ENCODE peak calls at places on chromosome 9, in nine cellular contexts. One of them, this sample, is unnamed.
A peak's percentile ranks its signal among the peaks of the same experiment; 100 is the strongest.

GRCh38 chr9:86774101-86774500 is 173.2 kb downstream of the GAS1 start:
- DNase-seq in astrocyte of the cerebellum: no peak
- DNase-seq in IMR-90: no peak
- DNase-seq in NCI-H2029: no peak
- DNase-seq in retina: no peak
- DNase-seq in esophagus squamous epithelium: no peak
- DNase-seq in activated naive CD4-positive, alpha-beta T cell: no peak
- DNase-seq in NCI-H146: no peak
- DNase-seq in uterus: no peak
- DNase-seq in this sample: no peak

GRCh38 chr9:128106940-128107259 is 20.6 kb downstream of the PTGES2 start:
- DNase-seq in NCI-H2029: no peak
- DNase-seq in esophagus squamous epithelium: no peak
- DNase-seq in astrocyte of the cerebellum: no peak
- DNase-seq in uterus: no peak
- DNase-seq in retina: no peak
- DNase-seq in activated naive CD4-positive, alpha-beta T cell: no peak
- DNase-seq in NCI-H146: no peak
- DNase-seq in IMR-90: no peak
- DNase-seq in this sample: no peak

GRCh38 chr9:129964901-129965734 is 77.9 kb downstream of the FNBP1 start:
- DNase-seq in NCI-H146: no peak
- DNase-seq in uterus: peak; percentile 49
- DNase-seq in esophagus squamous epithelium: no peak
- DNase-seq in IMR-90: peak; percentile 93
- DNase-seq in astrocyte of the cerebellum: peak; percentile 64
- DNase-seq in NCI-H2029: no peak
- DNase-seq in activated naive CD4-positive, alpha-beta T cell: no peak
- DNase-seq in retina: no peak
- DNase-seq in this sample: no peak

GRCh38 chr9:20408513-20408912 is 213.8 kb downstream of the MLLT3 start:
- DNase-seq in activated naive CD4-positive, alpha-beta T cell: no peak
- DNase-seq in esophagus squamous epithelium: no peak
- DNase-seq in retina: peak; percentile 15
- DNase-seq in astrocyte of the cerebellum: no peak
- DNase-seq in NCI-H146: peak; percentile 45
- DNase-seq in NCI-H2029: no peak
- DNase-seq in IMR-90: no peak
- DNase-seq in uterus: no peak
- DNase-seq in this sample: no peak

GRCh38 chr9:85268024-85268610 is 473.6 kb downstream of the AGTPBP1 start:
- DNase-seq in uterus: no peak
- DNase-seq in astrocyte of the cerebellum: no peak
- DNase-seq in activated naive CD4-positive, alpha-beta T cell: no peak
- DNase-seq in NCI-H2029: no peak
- DNase-seq in esophagus squamous epithelium: no peak
- DNase-seq in IMR-90: no peak
- DNase-seq in NCI-H146: no peak
- DNase-seq in retina: no peak
- DNase-seq in this sample: no peak

GRCh38 chr9:19369107-19369506 is 10.9 kb downstream of the RPS6 start:
- DNase-seq in IMR-90: no peak
- DNase-seq in astrocyte of the cerebellum: no peak
- DNase-seq in NCI-H2029: no peak
- DNase-seq in retina: no peak
- DNase-seq in uterus: no peak
- DNase-seq in NCI-H146: no peak
- DNase-seq in activated naive CD4-positive, alpha-beta T cell: no peak
- DNase-seq in esophagus squamous epithelium: no peak
- DNase-seq in this sample: no peak

GRCh38 chr9:7901676-7902075 is 102.1 kb upstream of the DMAC1 start:
- DNase-seq in NCI-H2029: no peak
- DNase-seq in uterus: no peak
- DNase-seq in activated naive CD4-positive, alpha-beta T cell: no peak
- DNase-seq in esophagus squamous epithelium: no peak
- DNase-seq in retina: no peak
- DNase-seq in NCI-H146: no peak
- DNase-seq in astrocyte of the cerebellum: peak; percentile 85
- DNase-seq in IMR-90: no peak
- DNase-seq in this sample: no peak

GRCh38 chr9:117825609-117826347 is 121.6 kb downstream of the TLR4 start:
- DNase-seq in retina: no peak
- DNase-seq in activated naive CD4-positive, alpha-beta T cell: no peak
- DNase-seq in uterus: no peak
- DNase-seq in IMR-90: no peak
- DNase-seq in esophagus squamous epithelium: no peak
- DNase-seq in astrocyte of the cerebellum: no peak
- DNase-seq in NCI-H146: no peak
- DNase-seq in NCI-H2029: no peak
- DNase-seq in this sample: no peak

GRCh38 chr9:75891277-75892167 is 1.0 kb downstream of the PCSK5 start:
- DNase-seq in uterus: peak; percentile 47
- DNase-seq in IMR-90: peak; percentile 8
- DNase-seq in NCI-H2029: no peak
- DNase-seq in esophagus squamous epithelium: no peak
- DNase-seq in activated naive CD4-positive, alpha-beta T cell: no peak
- DNase-seq in astrocyte of the cerebellum: no peak
- DNase-seq in NCI-H146: peak; percentile 17
- DNase-seq in retina: no peak
- DNase-seq in this sample: no peak

GRCh38 chr9:116298249-116298648 is 144.7 kb downstream of the PAPPA start:
- DNase-seq in astrocyte of the cerebellum: no peak
- DNase-seq in IMR-90: no peak
- DNase-seq in activated naive CD4-positive, alpha-beta T cell: no peak
- DNase-seq in retina: no peak
- DNase-seq in NCI-H146: no peak
- DNase-seq in esophagus squamous epithelium: no peak
- DNase-seq in NCI-H2029: no peak
- DNase-seq in uterus: no peak
- DNase-seq in this sample: no peak

GRCh38 chr9:7973123-7973522 is 173.5 kb upstream of the DMAC1 start:
- DNase-seq in uterus: no peak
- DNase-seq in esophagus squamous epithelium: no peak
- DNase-seq in retina: no peak
- DNase-seq in NCI-H146: peak; percentile 66
- DNase-seq in IMR-90: no peak
- DNase-seq in NCI-H2029: no peak
- DNase-seq in activated naive CD4-positive, alpha-beta T cell: no peak
- DNase-seq in astrocyte of the cerebellum: no peak
- DNase-seq in this sample: no peak

GRCh38 chr9:72305102-72305546 is 59.9 kb downstream of the ZFAND5 start:
- DNase-seq in uterus: peak; percentile 64
- DNase-seq in NCI-H2029: no peak
- DNase-seq in activated naive CD4-positive, alpha-beta T cell: no peak
- DNase-seq in NCI-H146: no peak
- DNase-seq in retina: no peak
- DNase-seq in astrocyte of the cerebellum: no peak
- DNase-seq in IMR-90: peak; percentile 92
- DNase-seq in esophagus squamous epithelium: peak; percentile 24
- DNase-seq in this sample: no peak

GRCh38 chr9:69171049-69171448 is 3.0 kb upstream of the TJP2 start:
- DNase-seq in NCI-H2029: no peak
- DNase-seq in uterus: no peak
- DNase-seq in esophagus squamous epithelium: no peak
- DNase-seq in NCI-H146: no peak
- DNase-seq in retina: no peak
- DNase-seq in IMR-90: peak; percentile 86
- DNase-seq in astrocyte of the cerebellum: no peak
- DNase-seq in activated naive CD4-positive, alpha-beta T cell: no peak
- DNase-seq in this sample: no peak

GRCh38 chr9:109880276-109881169 is 100.5 kb downstream of the PALM2AKAP2 start:
- DNase-seq in astrocyte of the cerebellum: no peak
- DNase-seq in uterus: no peak
- DNase-seq in activated naive CD4-positive, alpha-beta T cell: no peak
- DNase-seq in retina: no peak
- DNase-seq in esophagus squamous epithelium: no peak
- DNase-seq in NCI-H146: peak; percentile 0
- DNase-seq in IMR-90: peak; percentile 41
- DNase-seq in NCI-H2029: no peak
- DNase-seq in this sample: no peak

GRCh38 chr9:130235558-130236435 is 29.8 kb upstream of the HMCN2 start:
- DNase-seq in astrocyte of the cerebellum: no peak
- DNase-seq in esophagus squamous epithelium: no peak
- DNase-seq in NCI-H2029: peak; percentile 42
- DNase-seq in IMR-90: peak; percentile 50
- DNase-seq in retina: peak; percentile 93
- DNase-seq in activated naive CD4-positive, alpha-beta T cell: peak; percentile 40
- DNase-seq in NCI-H146: peak; percentile 21
- DNase-seq in uterus: peak; percentile 74
- DNase-seq in this sample: no peak

GRCh38 chr9:2857564-2858198 is 13.8 kb upstream of the PUM3 start:
- DNase-seq in uterus: peak; percentile 55
- DNase-seq in esophagus squamous epithelium: peak; percentile 1
- DNase-seq in NCI-H2029: peak; percentile 1
- DNase-seq in IMR-90: peak; percentile 66
- DNase-seq in retina: peak; percentile 78
- DNase-seq in activated naive CD4-positive, alpha-beta T cell: peak; percentile 15
- DNase-seq in astrocyte of the cerebellum: peak; percentile 64
- DNase-seq in NCI-H146: peak; percentile 72
- DNase-seq in this sample: peak; percentile 12

GRCh38 chr9:70406446-70406862 is 8.0 kb downstream of the KLF9 start:
- DNase-seq in NCI-H146: no peak
- DNase-seq in IMR-90: peak; percentile 62
- DNase-seq in retina: no peak
- DNase-seq in esophagus squamous epithelium: no peak
- DNase-seq in activated naive CD4-positive, alpha-beta T cell: no peak
- DNase-seq in uterus: peak; percentile 57
- DNase-seq in NCI-H2029: no peak
- DNase-seq in astrocyte of the cerebellum: no peak
- DNase-seq in this sample: no peak

GRCh38 chr9:123150708-123151503 is 117.4 kb downstream of the GPR21 start:
- DNase-seq in uterus: no peak
- DNase-seq in esophagus squamous epithelium: no peak
- DNase-seq in astrocyte of the cerebellum: no peak
- DNase-seq in IMR-90: peak; percentile 41
- DNase-seq in retina: no peak
- DNase-seq in NCI-H2029: no peak
- DNase-seq in NCI-H146: no peak
- DNase-seq in activated naive CD4-positive, alpha-beta T cell: no peak
- DNase-seq in this sample: no peak

GRCh38 chr9:132991351-132992300 is 13.1 kb downstream of the GFI1B start:
- DNase-seq in esophagus squamous epithelium: no peak
- DNase-seq in NCI-H146: no peak
- DNase-seq in activated naive CD4-positive, alpha-beta T cell: no peak
- DNase-seq in IMR-90: no peak
- DNase-seq in retina: peak; percentile 20
- DNase-seq in NCI-H2029: no peak
- DNase-seq in uterus: no peak
- DNase-seq in astrocyte of the cerebellum: no peak
- DNase-seq in this sample: no peak

GRCh38 chr9:21919377-21920362 is 74.5 kb downstream of the CDKN2A start:
- DNase-seq in esophagus squamous epithelium: no peak
- DNase-seq in IMR-90: peak; percentile 88
- DNase-seq in activated naive CD4-positive, alpha-beta T cell: no peak
- DNase-seq in NCI-H2029: no peak
- DNase-seq in uterus: no peak
- DNase-seq in retina: no peak
- DNase-seq in NCI-H146: no peak
- DNase-seq in astrocyte of the cerebellum: peak; percentile 51
- DNase-seq in this sample: no peak

GRCh38 chr9:8287501-8287900 is 487.9 kb upstream of the DMAC1 start:
- DNase-seq in esophagus squamous epithelium: no peak
- DNase-seq in astrocyte of the cerebellum: no peak
- DNase-seq in activated naive CD4-positive, alpha-beta T cell: no peak
- DNase-seq in NCI-H2029: no peak
- DNase-seq in NCI-H146: peak; percentile 36
- DNase-seq in IMR-90: no peak
- DNase-seq in retina: no peak
- DNase-seq in uterus: no peak
- DNase-seq in this sample: no peak

GRCh38 chr9:135247174-135247930 is 159.9 kb downstream of the OLFM1 start:
- DNase-seq in NCI-H2029: no peak
- DNase-seq in esophagus squamous epithelium: no peak
- DNase-seq in IMR-90: no peak
- DNase-seq in NCI-H146: no peak
- DNase-seq in retina: no peak
- DNase-seq in astrocyte of the cerebellum: no peak
- DNase-seq in activated naive CD4-positive, alpha-beta T cell: no peak
- DNase-seq in uterus: no peak
- DNase-seq in this sample: no peak